ENCODE peak calls at places on chromosomes 11 and 22, in six cellular contexts. Q is germinal center, N is NCI-H460, X is nephron progenitor cell, U is heart right ventricle, E is trophoblast cell. Y is an unnamed sample.

GRCh38 chr11:10381730-10382129 is 73.3 kb upstream of the AMPD3 start:
- DNase-seq in U (no peak), N (no peak), E (no peak), X (no peak), Q (no peak), Y (no peak)

GRCh38 chr22:47535681-47536080 is 773.2 kb downstream of the TBC1D22A start:
- DNase-seq in X (no peak), Q (no peak), U (no peak), E (no peak), N (no peak), Y (no peak)

GRCh38 chr22:40240671-40241070 is 62.9 kb downstream of the TNRC6B start:
- DNase-seq in U (no peak), N (no peak), X (no peak), E (no peak), Q (no peak), Y (no peak)

GRCh38 chr11:57566564-57567209 is 785 bp downstream of the UBE2L6 start:
- DNase-seq in N (no peak), Q (no peak), U (no peak), X (no peak), E (no peak), Y (no peak)

GRCh38 chr11:2533642-2534115 is 88.9 kb downstream of the KCNQ1 start:
- DNase-seq in U (peak), X (peak), E (peak), Q (no peak), N (no peak), Y (peak)

GRCh38 chr11:45723421-45723820 is 58.0 kb upstream of the CHST1 start:
- DNase-seq in N (no peak), X (no peak), E (no peak), Q (no peak), U (no peak), Y (peak)

GRCh38 chr11:132631956-132632355 is 900.3 kb downstream of the OPCML start:
- DNase-seq in X (no peak), N (peak), Q (no peak), U (no peak), E (no peak), Y (no peak)

GRCh38 chr11:16898274-16898985 is 115.8 kb downstream of the PLEKHA7 start:
- DNase-seq in E (no peak), N (no peak), Q (no peak), X (no peak), U (no peak), Y (no peak)

GRCh38 chr11:14500181-14500651 is 605 bp upstream of the COPB1 start:
- DNase-seq in U (peak), E (no peak), X (peak), Q (peak), N (no peak), Y (peak)

GRCh38 chr11:103035656-103036434 is 56.1 kb downstream of the DCUN1D5 start:
- DNase-seq in N (peak), Q (peak), X (peak), U (peak), E (peak), Y (peak)

GRCh38 chr11:113814181-113814580 is 34.6 kb downstream of the CLDN25 start:
- DNase-seq in E (no peak), X (no peak), N (no peak), U (no peak), Q (no peak), Y (no peak)

GRCh38 chr22:19519041-19519926 is 4.9 kb downstream of the CLDN5 start:
- DNase-seq in U (no peak), Q (no peak), E (no peak), X (no peak), N (no peak), Y (no peak)

GRCh38 chr11:68840661-68841653 is 759 bp downstream of the CPT1A start:
- DNase-seq in U (peak), E (no peak), N (no peak), Q (peak), X (peak), Y (peak)

GRCh38 chr11:74434528-74434927 is 32.8 kb downstream of the KCNE3 start:
- DNase-seq in N (no peak), X (no peak), U (no peak), E (no peak), Q (no peak), Y (no peak)

GRCh38 chr11:80186687-80187086 is 745.9 kb upstream of the TENM4 start:
- DNase-seq in E (no peak), Q (no peak), X (no peak), N (no peak), U (no peak), Y (no peak)

GRCh38 chr11:36231300-36231699 is 57.9 kb downstream of the COMMD9 start:
- DNase-seq in U (no peak), Q (no peak), X (no peak), E (no peak), N (no peak), Y (no peak)

GRCh38 chr11:67646535-67647336 is 3.8 kb downstream of the ACY3 start:
- DNase-seq in N (no peak), E (no peak), Q (peak), X (no peak), U (no peak), Y (no peak)

GRCh38 chr11:35167451-35167954 is 28.5 kb downstream of the CD44 start:
- DNase-seq in U (no peak), Q (no peak), N (no peak), E (no peak), X (no peak), Y (no peak)

GRCh38 chr11:35214792-35215193 is 75.8 kb downstream of the CD44 start:
- DNase-seq in N (no peak), U (no peak), E (no peak), Q (no peak), X (no peak), Y (peak)

GRCh38 chr11:76597533-76598425 is 72.8 kb downstream of the LRRC32 start:
- DNase-seq in E (no peak), U (peak), Q (no peak), N (no peak), X (no peak), Y (no peak)